ENCODE peak calls at places on chromosomes 12 and 14, in seven cellular contexts. W is adrenal gland; L is fibroblast of lung; S is cardiac muscle cell; N is BE2C; A is brain microvascular endothelial cell; P is CD8-positive, alpha-beta T cell. C is an unnamed sample.

GRCh38 chr14:102589761-102590290 is 2.6 kb upstream of the RCOR1 start:
- DNase-seq in P (no peak), S (no peak), A (no peak), L (no peak), N (no peak), W (no peak), C (no peak)

GRCh38 chr12:64663019-64663418 is 52.7 kb downstream of the RASSF3 start:
- DNase-seq in L (no peak), P (no peak), N (no peak), A (no peak), S (no peak), W (no peak), C (no peak)

GRCh38 chr14:26867171-26867757 is 269.4 kb upstream of the NOVA1 start:
- DNase-seq in P (no peak), N (no peak), S (no peak), A (no peak), L (no peak), W (no peak), C (peak)

GRCh38 chr12:50788562-50788961 is 24.7 kb downstream of the ATF1 start:
- DNase-seq in S (peak), L (peak), W (no peak), N (no peak), P (no peak), A (peak), C (peak)

GRCh38 chr12:92828565-92828964 is 100.5 kb downstream of the EEA1 start:
- DNase-seq in A (no peak), W (no peak), L (no peak), N (no peak), P (no peak), S (no peak), C (no peak)

GRCh38 chr12:52383331-52383730 is 2.1 kb downstream of the KRT84 start:
- DNase-seq in N (no peak), P (no peak), A (no peak), S (no peak), L (no peak), W (no peak), C (no peak)

GRCh38 chr14:64766430-64767151 is 62.4 kb downstream of the PLEKHG3 start:
- DNase-seq in W (no peak), P (no peak), L (no peak), S (no peak), N (no peak), A (no peak), C (no peak)

GRCh38 chr14:55701638-55702037 is 121.6 kb downstream of the KTN1 start:
- DNase-seq in S (no peak), L (peak), W (no peak), A (no peak), P (no peak), N (no peak), C (peak)

GRCh38 chr12:33605776-33606175 is 166.2 kb upstream of the SYT10 start:
- DNase-seq in S (peak), L (no peak), N (no peak), A (no peak), W (no peak), P (no peak), C (peak)

GRCh38 chr14:52879958-52880357 is 70.9 kb downstream of the FERMT2 start:
- DNase-seq in W (no peak), L (peak), N (no peak), P (no peak), S (peak), A (peak), C (peak)

GRCh38 chr12:118109088-118109487 is 5.3 kb upstream of the VSIG10 start:
- DNase-seq in W (no peak), L (no peak), A (no peak), N (no peak), P (no peak), S (no peak), C (no peak)

GRCh38 chr14:94050231-94050880 is 24.2 kb downstream of the OTUB2 start:
- DNase-seq in L (no peak), A (no peak), P (no peak), W (peak), S (no peak), N (no peak), C (no peak)

GRCh38 chr14:34055545-34055944 is 104.7 kb upstream of the EGLN3 start:
- DNase-seq in L (no peak), N (no peak), W (no peak), S (no peak), A (no peak), P (no peak), C (no peak)

GRCh38 chr12:62192486-62193250 is 67.5 kb upstream of the USP15 start:
- DNase-seq in W (peak), S (peak), N (peak), P (no peak), L (peak), A (peak), C (peak)

GRCh38 chr14:57199911-57200310 is 68.8 kb downstream of the EXOC5 start:
- DNase-seq in S (peak), N (no peak), W (no peak), L (peak), A (peak), P (no peak), C (peak)

GRCh38 chr12:46680506-46680905 is 145.3 kb downstream of the SLC38A4 start:
- DNase-seq in S (no peak), W (no peak), N (no peak), P (no peak), A (no peak), L (no peak), C (no peak)

GRCh38 chr12:113267621-113268020 is 46.4 kb downstream of the TPCN1 start:
- DNase-seq in P (no peak), A (no peak), S (no peak), N (no peak), L (no peak), W (peak), C (no peak)

GRCh38 chr12:43758247-43758727 is 303 bp downstream of the PUS7L start:
- DNase-seq in L (no peak), W (peak), S (peak), N (peak), A (peak), P (no peak), C (peak)

GRCh38 chr12:26496170-26496569 is 300.8 kb downstream of the SSPN start:
- DNase-seq in W (peak), N (no peak), P (no peak), A (no peak), L (no peak), S (peak), C (peak)

GRCh38 chr14:95362180-95362494 is 42.4 kb upstream of the CLMN start:
- DNase-seq in L (no peak), P (no peak), S (no peak), A (no peak), N (no peak), W (no peak), C (no peak)

GRCh38 chr12:48979602-48980388 is 1.7 kb downstream of the WNT1 start:
- DNase-seq in W (no peak), P (no peak), A (no peak), N (no peak), S (no peak), L (no peak), C (no peak)

GRCh38 chr12:113461666-113462065 is 10.0 kb downstream of the LHX5 start:
- DNase-seq in P (no peak), A (no peak), N (no peak), L (peak), W (no peak), S (peak), C (peak)

GRCh38 chr12:34393086-34393820 is 371.0 kb downstream of the ALG10 start:
- DNase-seq in W (no peak), P (no peak), A (no peak), N (peak), L (no peak), S (no peak), C (no peak)

GRCh38 chr12:124469193-124469888 is 98.1 kb downstream of the NCOR2 start:
- DNase-seq in S (peak), A (no peak), L (peak), N (no peak), P (no peak), W (no peak), C (peak)

GRCh38 chr12:66191547-66192126 is 2.6 kb downstream of the IRAK3 start:
- DNase-seq in W (no peak), L (no peak), N (no peak), S (no peak), P (no peak), A (no peak), C (no peak)

GRCh38 chr12:18926188-18926587 is 188.3 kb downstream of the CAPZA3 start:
- DNase-seq in N (no peak), W (no peak), S (no peak), L (no peak), A (no peak), P (no peak), C (no peak)

DNA sequence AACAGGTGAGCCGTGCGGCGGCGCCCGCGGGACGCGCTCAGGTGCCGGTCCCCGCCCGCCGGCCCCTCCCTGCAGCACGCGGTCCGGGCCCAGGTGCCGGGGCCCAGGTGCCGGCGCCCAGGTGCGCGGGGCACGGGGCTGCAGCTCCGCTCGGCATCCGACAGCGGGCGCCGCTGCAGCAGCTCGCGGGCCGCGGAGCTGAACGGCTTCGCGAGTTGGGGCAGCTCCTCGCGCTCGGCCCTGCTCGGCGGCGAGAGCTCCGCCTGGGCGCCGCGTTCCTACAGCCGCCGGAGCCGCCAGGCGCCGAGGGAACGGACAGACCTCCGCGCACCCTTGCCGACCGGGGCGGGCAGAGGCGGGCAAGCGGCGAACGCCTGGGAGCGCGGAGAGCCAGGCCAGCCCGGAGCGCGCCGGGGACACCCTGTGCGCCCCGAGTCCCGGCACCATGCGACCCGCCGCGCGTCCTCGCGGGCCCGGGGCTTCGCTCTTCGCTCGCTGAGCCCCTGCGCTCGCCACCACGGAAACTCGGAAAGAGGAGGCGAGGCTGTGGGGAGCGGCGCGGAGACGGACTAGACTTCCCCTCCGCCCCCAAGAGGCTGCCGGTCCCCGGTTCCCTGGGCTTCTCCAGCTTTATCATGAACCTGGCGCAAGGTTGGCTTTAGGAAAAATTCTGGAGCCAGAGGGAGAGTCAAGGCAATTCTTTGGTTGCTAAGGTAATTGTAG is at the start of gene RGS6:
- DNase-seq in L (no peak), S (peak), A (no peak), W (peak), P (no peak), N (peak), C (no peak)
- TF ChIP-seq CTCF in L (no peak), S (no peak), A (no peak), W (peak), P (no peak), N (no peak), C (no peak)

GRCh38 chr14:20680843-20681347 is 3.5 kb upstream of the RNASE4 start:
- DNase-seq in W (no peak), L (no peak), S (no peak), N (no peak), P (no peak), A (no peak), C (no peak)

GRCh38 chr14:20679907-20680306 is 4.5 kb upstream of the RNASE4 start:
- DNase-seq in A (peak), N (peak), P (no peak), L (peak), S (peak), W (peak), C (peak)

GRCh38 chr14:20681348-20682126 is 2.8 kb upstream of the RNASE4 start:
- DNase-seq in A (peak), L (peak), S (peak), W (peak), N (peak), P (peak), C (peak)

GRCh38 chr14:20682127-20682434 is 2.3 kb upstream of the RNASE4 start:
- DNase-seq in L (no peak), N (no peak), W (no peak), P (no peak), S (no peak), A (no peak), C (no peak)

GRCh38 chr14:20680363-20680762 is 4.0 kb upstream of the RNASE4 start:
- DNase-seq in A (no peak), S (no peak), W (no peak), P (no peak), N (no peak), L (no peak), C (no peak)
- H3K4me3 ChIP-seq in A (no peak), S (peak), W (no peak), P (no peak), N (peak), L (peak), C (peak)

DNA sequence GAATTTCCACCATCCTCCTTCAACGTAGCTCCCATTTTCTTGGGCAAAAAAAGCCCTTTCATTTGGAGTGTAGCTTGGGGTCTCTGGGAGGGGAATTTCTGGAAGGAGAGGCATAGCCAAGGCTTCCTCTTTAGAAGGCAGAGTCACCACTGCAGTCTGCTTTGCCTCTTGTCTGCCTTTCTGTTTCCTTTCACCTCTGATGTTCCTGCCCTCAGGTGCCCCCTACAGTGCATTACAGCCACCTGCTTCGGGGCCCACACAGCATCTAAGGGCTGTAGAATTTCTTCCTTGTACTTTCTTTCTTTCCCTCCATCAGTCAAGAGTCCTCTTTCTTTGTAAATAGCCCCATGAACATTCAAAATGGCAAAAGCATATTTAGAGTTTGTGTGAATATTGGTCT is 1313.9 kb downstream of the TMEM121 start:
- DNase-seq in L (no peak), S (no peak), N (no peak), P (no peak), A (no peak), W (no peak), C (no peak)
- TF ChIP-seq CTCF in L (no peak), S (no peak), N (no peak), P (peak), A (no peak), W (no peak), C (no peak)

GRCh38 chr12:128970110-128970509 is 116.8 kb downstream of the GLT1D1 start:
- DNase-seq in A (no peak), L (no peak), S (no peak), P (no peak), W (no peak), N (no peak), C (no peak)

GRCh38 chr12:128971802-128972201 is 118.5 kb downstream of the GLT1D1 start:
- DNase-seq in L (no peak), W (no peak), P (no peak), S (no peak), N (no peak), A (no peak), C (no peak)

GRCh38 chr12:128970941-128971340 is 117.7 kb downstream of the GLT1D1 start:
- DNase-seq in N (no peak), P (no peak), S (no peak), A (no peak), L (no peak), W (no peak), C (no peak)

GRCh38 chr12:128968668-128969067 is 115.4 kb downstream of the GLT1D1 start:
- DNase-seq in N (no peak), A (no peak), W (no peak), L (no peak), S (no peak), P (no peak), C (no peak)

GRCh38 chr12:128969480-128970055 is 116.3 kb downstream of the GLT1D1 start:
- DNase-seq in L (no peak), W (no peak), S (no peak), N (no peak), P (no peak), A (peak), C (no peak)
- H3K4me3 ChIP-seq in L (no peak), W (no peak), S (no peak), N (no peak), P (no peak), A (no peak), C (no peak)

GRCh38 chr12:53949631-53950440 is 4.9 kb upstream of the HOXC12 start:
- DNase-seq in S (no peak), W (no peak), P (no peak), N (no peak), L (no peak), A (no peak), C (no peak)

GRCh38 chr12:53948650-53949593 is 5.8 kb upstream of the HOXC12 start:
- DNase-seq in P (no peak), A (no peak), N (no peak), S (no peak), W (no peak), L (no peak), C (no peak)

GRCh38 chr12:53951577-53952334 is 2.9 kb upstream of the HOXC12 start:
- DNase-seq in A (no peak), W (no peak), P (no peak), N (no peak), L (no peak), S (no peak), C (no peak)

GRCh38 chr12:53950789-53951576 is 3.7 kb upstream of the HOXC12 start:
- DNase-seq in L (no peak), N (no peak), A (no peak), S (no peak), W (peak), P (no peak), C (no peak)

DNA sequence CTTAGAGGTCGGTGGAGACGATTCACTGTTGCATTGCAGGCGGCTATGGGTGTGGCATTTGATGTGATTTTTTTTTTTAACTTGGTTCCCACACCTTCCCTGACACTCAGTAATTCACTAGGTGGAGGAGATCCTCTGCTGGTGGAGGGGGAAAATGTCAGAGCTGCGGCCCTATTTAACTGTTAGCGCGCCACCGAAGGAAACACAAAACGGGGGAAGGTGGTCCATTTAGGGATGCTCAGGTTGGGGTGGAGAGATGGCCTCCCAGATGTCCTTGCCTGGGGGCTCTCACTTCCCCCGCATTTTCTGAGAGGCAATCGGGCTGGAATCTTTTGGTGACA is 4.3 kb upstream of the HOXC12 start:
- DNase-seq in W (no peak), A (no peak), P (no peak), L (no peak), N (no peak), S (no peak), C (no peak)
- TF ChIP-seq CTCF in W (no peak), A (no peak), P (no peak), L (no peak), N (peak), S (no peak), C (no peak)

GRCh38 chr14:76138758-76139723 is 12.7 kb upstream of the GPATCH2L start:
- DNase-seq in L (no peak), W (no peak), N (no peak), S (peak), P (no peak), A (no peak), C (no peak)
- H3K4me3 ChIP-seq in L (no peak), W (peak), N (no peak), S (peak), P (no peak), A (peak), C (no peak)